ENCODE peak calls at places on chromosomes 11 and 22, in ten cellular contexts. P is colonic mucosa, U is K562, T is prostate gland, X is endodermal cell, Z is lung, O is mammary epithelial cell, B is HCT116, Q is pancreas, N is sigmoid colon. E is an unnamed sample.
A peak's percentile ranks its signal among the peaks of the same experiment; 100 is the strongest.

GRCh38 chr11:11558352-11558751 is 63.5 kb downstream of the GALNT18 start:
- DNase-seq in P (no peak), U (no peak), T (no peak), X (no peak), Z (peak; percentile 66), O (peak; percentile 47), B (no peak), Q (no peak), N (no peak), E (no peak)

GRCh38 chr11:35321532-35322320 is 97.6 kb downstream of the SLC1A2 start:
- DNase-seq in P (no peak), U (no peak), T (no peak), X (no peak), Z (no peak), O (no peak), B (no peak), Q (no peak), N (no peak), E (no peak)

GRCh38 chr11:134289167-134289566 is 13.0 kb downstream of the GLB1L3 start:
- DNase-seq in P (no peak), U (no peak), T (no peak), X (no peak), Z (no peak), O (no peak), B (no peak), Q (no peak), N (no peak), E (no peak)

GRCh38 chr11:117284053-117284452 is 7.1 kb upstream of the BACE1-AS start:
- DNase-seq in P (no peak), U (no peak), T (no peak), X (peak; percentile 1), Z (no peak), O (no peak), B (no peak), Q (no peak), N (no peak), E (no peak)

GRCh38 chr11:116112031-116112935 is 608.1 kb upstream of the CADM1 start:
- DNase-seq in P (no peak), U (no peak), T (no peak), X (peak; percentile 26), Z (no peak), O (peak; percentile 19), B (no peak), Q (no peak), N (no peak), E (no peak)

GRCh38 chr11:57978686-57979531 is 44.8 kb upstream of the OR9Q1 start:
- DNase-seq in P (no peak), U (no peak), T (no peak), X (no peak), Z (no peak), O (peak; percentile 27), B (no peak), Q (no peak), N (no peak), E (no peak)

GRCh38 chr22:50107529-50107928 is 17.7 kb downstream of the MOV10L1 start:
- DNase-seq in P (no peak), U (no peak), T (no peak), X (no peak), Z (no peak), O (no peak), B (no peak), Q (no peak), N (no peak), E (no peak)

GRCh38 chr11:14764899-14765527 is 121.4 kb downstream of the PDE3B start:
- DNase-seq in P (no peak), U (peak; percentile 10), T (no peak), X (no peak), Z (no peak), O (peak; percentile 78), B (no peak), Q (no peak), N (no peak), E (no peak)

GRCh38 chr11:65225284-65226102 is 36.3 kb upstream of the POLA2 start:
- DNase-seq in P (peak; percentile 58), U (peak; percentile 80), T (peak; percentile 53), X (peak; percentile 89), Z (no peak), O (peak; percentile 77), B (no peak), Q (peak; percentile 76), N (peak; percentile 85), E (peak; percentile 27)

GRCh38 chr11:13883042-13883441 is 79.5 kb upstream of the SPON1 start:
- DNase-seq in P (peak; percentile 65), U (no peak), T (no peak), X (no peak), Z (peak; percentile 60), O (no peak), B (no peak), Q (no peak), N (no peak), E (no peak)

GRCh38 chr22:37631448-37632173 is 7.9 kb upstream of the SH3BP1 start:
- DNase-seq in P (no peak), U (no peak), T (no peak), X (no peak), Z (no peak), O (no peak), B (no peak), Q (no peak), N (no peak), E (no peak)
- H3K4me1 ChIP-seq in P (peaks cover 29% of the 10 kb centered on the region), U (peaks cover 66% of the 10 kb centered on the region), T (peaks cover 4% of the 10 kb centered on the region), X (peaks cover 7% of the 10 kb centered on the region), Z (peaks cover 11% of the 10 kb centered on the region), O (peaks cover 8% of the 10 kb centered on the region), B (peaks cover 16% of the 10 kb centered on the region), Q (no peaks in the 10 kb centered on the region), N (peaks cover 37% of the 10 kb centered on the region), E (peaks cover 19% of the 10 kb centered on the region)

DNA sequence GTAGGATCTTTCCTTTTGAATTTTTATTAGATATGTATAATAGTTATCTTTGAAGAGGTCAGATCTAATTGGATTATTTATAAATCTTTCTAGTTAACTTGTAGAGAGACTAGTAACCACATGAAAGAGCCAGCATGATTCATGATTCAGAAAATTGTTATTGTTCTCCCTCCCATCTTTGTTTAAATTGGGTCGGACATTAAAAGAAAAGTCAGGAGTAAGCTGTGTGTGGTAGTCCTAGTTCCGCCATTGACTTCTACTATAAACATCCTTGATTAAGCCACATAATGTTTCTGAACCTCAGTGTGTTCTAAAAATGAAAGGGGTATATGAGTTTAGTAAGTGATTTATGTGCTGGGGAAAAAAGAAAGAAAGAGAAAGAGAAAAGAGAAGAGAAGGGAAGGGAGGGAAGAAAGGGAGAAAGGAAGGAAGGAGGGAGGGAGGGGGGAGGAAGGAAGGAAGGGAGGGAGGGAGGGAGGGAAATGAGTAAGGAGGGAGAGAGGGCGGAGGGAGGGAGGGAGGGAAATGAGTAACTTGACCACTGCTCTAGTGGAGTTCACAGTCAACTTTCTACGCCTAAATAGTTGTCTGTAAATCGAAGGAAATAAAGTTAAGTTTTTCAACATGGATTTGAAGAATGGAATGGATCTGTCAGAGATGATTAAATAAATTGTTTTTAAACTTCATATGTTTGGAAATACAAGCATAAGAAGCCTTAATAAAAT is 32.9 kb downstream of the SIK2 start:
- DNase-seq in P (no peak), U (no peak), T (no peak), X (no peak), Z (no peak), O (peak; percentile 44), B (no peak), Q (no peak), N (no peak), E (no peak)
- H3K4me1 ChIP-seq in P (peaks cover 6% of the 10 kb centered on the region), U (no peaks in the 10 kb centered on the region), T (no peaks in the 10 kb centered on the region), X (peaks cover 4% of the 10 kb centered on the region), Z (peaks cover 2% of the 10 kb centered on the region), O (peaks cover 74% of the 10 kb centered on the region), B (peaks cover 47% of the 10 kb centered on the region), Q (peaks cover 14% of the 10 kb centered on the region), N (peaks cover 33% of the 10 kb centered on the region), E (peaks cover 12% of the 10 kb centered on the region)

GRCh38 chr11:126384053-126384335 is 28.5 kb downstream of the ST3GAL4 start:
- DNase-seq in P (no peak), U (no peak), T (no peak), X (no peak), Z (no peak), O (no peak), B (no peak), Q (peak; percentile 30), N (no peak), E (no peak)
- H3K4me1 ChIP-seq in P (peaks cover 17% of the 10 kb centered on the region), U (peaks cover 9% of the 10 kb centered on the region), T (peaks cover 3% of the 10 kb centered on the region), X (peaks cover 5% of the 10 kb centered on the region), Z (peaks cover 13% of the 10 kb centered on the region), O (peaks cover 13% of the 10 kb centered on the region), B (no peaks in the 10 kb centered on the region), Q (no peaks in the 10 kb centered on the region), N (peaks cover 11% of the 10 kb centered on the region), E (peaks cover 21% of the 10 kb centered on the region)

GRCh38 chr11:48122246-48122645 is 94.4 kb upstream of the OR4B1 start:
- DNase-seq in P (no peak), U (no peak), T (no peak), X (peak; percentile 29), Z (no peak), O (no peak), B (no peak), Q (no peak), N (no peak), E (no peak)

GRCh38 chr11:48123934-48124755 is 92.5 kb upstream of the OR4B1 start:
- DNase-seq in P (no peak), U (no peak), T (no peak), X (no peak), Z (no peak), O (no peak), B (no peak), Q (no peak), N (no peak), E (no peak)

GRCh38 chr11:48124880-48125279 is 91.7 kb upstream of the OR4B1 start:
- DNase-seq in P (no peak), U (no peak), T (no peak), X (peak; percentile 26), Z (no peak), O (no peak), B (no peak), Q (no peak), N (no peak), E (no peak)

GRCh38 chr11:48122656-48123055 is 94.0 kb upstream of the OR4B1 start:
- DNase-seq in P (no peak), U (no peak), T (no peak), X (peak; percentile 28), Z (no peak), O (no peak), B (no peak), Q (no peak), N (no peak), E (no peak)

DNA sequence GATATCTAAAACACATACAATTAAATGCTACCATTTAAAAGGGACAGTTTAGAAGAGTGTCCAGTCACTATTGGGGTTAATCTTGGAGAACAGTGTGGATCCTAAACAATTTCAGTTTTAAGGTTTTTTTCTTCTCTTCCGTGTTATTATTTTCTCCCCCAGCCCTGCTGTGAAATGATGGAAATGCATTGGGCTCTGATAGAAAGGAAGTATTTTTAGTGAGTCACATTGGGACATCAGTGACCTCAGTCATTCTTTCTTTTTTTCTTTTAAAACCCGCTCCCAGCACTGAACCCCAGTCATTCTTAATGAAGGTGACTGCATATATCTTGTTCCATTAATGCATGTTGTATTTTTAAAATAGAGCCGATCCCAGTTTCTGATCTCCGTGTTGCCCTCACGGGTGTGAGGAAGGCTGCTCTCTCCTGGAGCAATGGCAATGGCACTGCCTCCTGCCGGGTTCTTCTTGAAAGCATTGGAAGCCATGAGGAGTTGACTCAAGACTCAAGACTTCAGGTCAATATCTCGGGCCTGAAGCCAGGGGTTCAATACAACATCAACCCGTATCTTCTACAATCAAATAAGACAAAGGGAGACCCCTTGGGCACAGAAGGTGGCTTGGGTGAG is 93.2 kb upstream of the OR4B1 start:
- DNase-seq in P (no peak), U (no peak), T (no peak), X (peak; percentile 28), Z (no peak), O (no peak), B (no peak), Q (no peak), N (no peak), E (no peak)
- H3K4me1 ChIP-seq in P (no peaks in the 10 kb centered on the region), U (peaks cover 4% of the 10 kb centered on the region), T (no peaks in the 10 kb centered on the region), X (peaks cover 10% of the 10 kb centered on the region), Z (no peaks in the 10 kb centered on the region), O (no peaks in the 10 kb centered on the region), B (no peaks in the 10 kb centered on the region), Q (no peaks in the 10 kb centered on the region), N (peaks cover 4% of the 10 kb centered on the region), E (no peaks in the 10 kb centered on the region)

E was measured in Panc1.